ENCODE peak calls at places on chromosomes 1 and 21, in four cellular contexts. Q is bronchial epithelial cell, A is right lobe of liver, N is omental fat pad. J is an unnamed sample.
A peak's percentile ranks its signal among the peaks of the same experiment; 100 is the strongest.

GRCh38 chr1:55718758-55719671 is 503.9 kb upstream of the USP24 start:
- DNase-seq in N (peak; percentile 27), A (no peak), Q (peak; percentile 81), J (no peak)

GRCh38 chr1:189669846-189670245 is 807.8 kb downstream of the BRINP3 start:
- DNase-seq in A (no peak), Q (no peak), N (no peak), J (no peak)

GRCh38 chr1:6468729-6469461 is 2.9 kb upstream of the TNFRSF25 start:
- DNase-seq in A (no peak), Q (no peak), N (no peak), J (no peak)

GRCh38 chr1:226606311-226607267 is 58.0 kb downstream of the STUM start:
- DNase-seq in A (no peak), N (no peak), Q (no peak), J (no peak)

GRCh38 chr21:29849735-29850176 is 90.0 kb downstream of the GRIK1 start:
- DNase-seq in Q (peak; percentile 59), N (no peak), A (peak; percentile 55), J (no peak)

GRCh38 chr1:20511518-20512428 is 3.8 kb upstream of the MUL1 start:
- DNase-seq in N (no peak), A (no peak), Q (peak; percentile 1), J (no peak)

GRCh38 chr1:58982259-58982998 is 198.6 kb upstream of the JUN start:
- DNase-seq in N (no peak), A (peak; percentile 89), Q (no peak), J (no peak)

GRCh38 chr1:41239988-41240610 is 2.0 kb downstream of the SCMH1 start:
- DNase-seq in Q (peak; percentile 44), N (no peak), A (no peak), J (no peak)

GRCh38 chr1:106986603-106987002 is 69.9 kb upstream of the PRMT6 start:
- DNase-seq in Q (no peak), A (no peak), N (no peak), J (no peak)

GRCh38 chr1:164720329-164721036 is 161.5 kb downstream of the PBX1 start:
- DNase-seq in Q (no peak), A (no peak), N (no peak), J (no peak)

GRCh38 chr1:55673416-55673815 is 458.3 kb upstream of the USP24 start:
- DNase-seq in Q (no peak), A (no peak), N (no peak), J (no peak)

GRCh38 chr1:200206340-200206739 is 178.8 kb downstream of the NR5A2 start:
- DNase-seq in N (no peak), Q (peak; percentile 91), A (no peak), J (no peak)

GRCh38 chr21:16851054-16851453 is 661.8 kb upstream of the CXADR start:
- DNase-seq in N (no peak), A (no peak), Q (no peak), J (no peak)

DNA sequence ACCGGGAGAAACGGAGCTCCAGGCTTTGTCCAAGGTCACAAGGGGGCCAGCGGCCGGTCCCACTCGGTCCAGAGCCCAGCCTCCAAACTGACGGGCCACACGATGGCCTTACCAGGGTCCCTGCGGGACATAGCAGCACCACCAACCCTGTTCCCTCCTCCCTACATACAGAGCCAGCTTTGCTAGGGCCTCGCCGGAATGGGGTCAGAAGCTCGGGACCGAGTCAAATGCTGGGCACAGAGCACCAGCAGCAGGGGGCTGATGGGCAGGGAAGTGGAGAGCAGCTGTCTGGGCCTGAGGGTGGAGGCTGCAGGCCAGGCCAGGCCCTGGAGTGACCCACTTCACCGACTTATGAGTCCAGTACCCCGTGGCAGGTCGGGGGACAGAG is 14.9 kb upstream of the TTC39A start:
- DNase-seq in A (no peak), Q (no peak), N (no peak), J (no peak)
- TF ChIP-seq CTCF in A (no peak), Q (no peak), N (no peak), J (no peak)

GRCh38 chr1:65232402-65233122 is 76.8 kb upstream of the DNAJC6 start:
- DNase-seq in Q (no peak), N (no peak), A (no peak), J (no peak)

GRCh38 chr1:65233757-65234156 is 75.6 kb upstream of the DNAJC6 start:
- DNase-seq in Q (no peak), A (no peak), N (no peak), J (no peak)

GRCh38 chr1:65231718-65232330 is 77.5 kb upstream of the DNAJC6 start:
- DNase-seq in N (no peak), Q (no peak), A (no peak), J (no peak)

GRCh38 chr1:65238010-65238409 is 71.3 kb upstream of the DNAJC6 start:
- DNase-seq in N (no peak), A (no peak), Q (no peak), J (no peak)

DNA sequence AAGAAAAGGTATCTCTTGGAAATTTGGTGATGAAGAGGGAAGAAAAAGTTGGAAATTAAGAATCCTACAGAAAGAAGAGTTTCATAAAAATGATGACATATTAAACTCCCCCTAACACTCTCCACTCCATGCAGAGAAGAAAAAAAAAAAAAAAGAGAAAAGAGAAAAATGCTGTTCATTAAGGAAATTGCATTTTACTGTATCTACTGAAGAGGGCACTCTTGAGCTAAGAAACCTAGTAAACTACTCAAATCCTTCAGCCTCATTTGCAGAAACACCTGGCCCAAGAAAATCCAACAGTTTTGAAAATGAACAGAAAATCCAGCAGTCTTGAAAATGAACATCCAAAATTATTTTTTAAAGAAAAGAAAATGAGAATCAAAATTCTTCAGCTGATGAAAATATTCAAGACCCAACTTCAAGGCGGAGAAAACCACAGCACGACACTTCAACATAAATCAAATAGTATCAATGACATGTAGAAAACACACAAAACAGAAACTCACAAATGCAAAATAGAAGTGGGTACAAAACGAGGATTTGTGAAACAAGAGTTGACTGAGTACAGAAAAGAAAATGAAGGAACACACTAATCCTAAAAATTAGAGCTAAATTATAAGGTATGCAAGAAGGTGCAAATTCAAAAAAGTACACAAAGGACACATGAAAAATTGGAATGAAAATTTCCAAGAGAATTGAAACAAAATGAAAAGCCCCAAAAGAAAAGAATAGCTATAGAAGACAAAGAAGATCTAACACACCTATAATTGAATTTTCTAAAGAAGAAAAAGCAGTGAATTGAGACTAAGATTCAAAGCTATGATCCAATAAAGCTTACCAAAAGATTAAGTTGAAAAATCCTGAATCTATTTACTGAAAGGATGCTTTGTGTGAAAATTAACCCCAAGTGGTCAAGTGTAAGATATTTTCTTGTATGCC is 73.2 kb upstream of the DNAJC6 start:
- DNase-seq in N (no peak), Q (peak; percentile 57), A (no peak), J (no peak)
- TF ChIP-seq CTCF in N (no peak), Q (peak; percentile 52), A (peak; percentile 43), J (peak; percentile 13)

GRCh38 chr1:157156058-157156541 is 17.9 kb upstream of the ETV3 start:
- DNase-seq in A (peak; percentile 79), N (peak; percentile 71), Q (peak; percentile 36), J (peak; percentile 75)
- TF ChIP-seq CTCF in A (peak; percentile 96), N (no peak), Q (peak; percentile 92), J (peak; percentile 97)

GRCh38 chr21:35436899-35437298 is 387.8 kb upstream of the RUNX1 start:
- DNase-seq in Q (peak; percentile 6), A (no peak), N (no peak), J (no peak)
- TF ChIP-seq CTCF in Q (peak; percentile 3), A (no peak), N (no peak), J (no peak)

GRCh38 chr1:53074313-53075154 is 12.5 kb downstream of the PODN start:
- DNase-seq in A (peak; percentile 27), Q (no peak), N (peak; percentile 4), J (peak; percentile 4)
- TF ChIP-seq CTCF in A (no peak), Q (no peak), N (no peak), J (no peak)

J was measured in natural killer cell.